ENCODE peak calls at places on chromosomes 6 and 20, in six cellular contexts. T is mesenchymal stem cell, P is neuronal stem cell, A is IMR-90, G is trophoblast cell, L is mesendoderm. Y is an unnamed sample.

GRCh38 chr6:76633259-76633658 is 560.8 kb upstream of the IMPG1 start:
- DNase-seq in P (no peak), A (no peak), L (peak; percentile 57), T (no peak), G (no peak), Y (peak; percentile 58)

GRCh38 chr6:24777227-24777626 is 2.5 kb downstream of the GMNN start:
- DNase-seq in T (no peak), P (no peak), L (no peak), A (no peak), G (no peak), Y (no peak)

GRCh38 chr6:166464068-166464410 is 81.3 kb upstream of the MPC1 start:
- DNase-seq in G (no peak), L (no peak), A (no peak), T (no peak), P (no peak), Y (no peak)

GRCh38 chr20:8039048-8039447 is 19.5 kb upstream of the TMX4 start:
- DNase-seq in G (no peak), A (no peak), T (no peak), L (peak; percentile 16), P (no peak), Y (no peak)

GRCh38 chr6:134437376-134437775 is 119.5 kb upstream of the SGK1 start:
- DNase-seq in G (peak; percentile 37), P (no peak), A (peak; percentile 75), T (peak; percentile 61), L (no peak), Y (no peak)

GRCh38 chr20:48725589-48725991 is 102.2 kb downstream of the PREX1 start:
- DNase-seq in A (peak; percentile 7), T (peak; percentile 21), G (peak; percentile 26), P (no peak), L (peak; percentile 72), Y (no peak)

GRCh38 chr20:17358854-17359253 is 132.0 kb downstream of the PCSK2 start:
- DNase-seq in P (no peak), T (no peak), G (no peak), A (no peak), L (no peak), Y (no peak)

GRCh38 chr20:50481741-50482140 is 28.4 kb upstream of the PTPN1 start:
- DNase-seq in G (no peak), L (no peak), P (no peak), T (no peak), A (no peak), Y (no peak)

GRCh38 chr20:24406761-24407550 is 62.5 kb upstream of the SYNDIG1 start:
- DNase-seq in T (no peak), A (no peak), P (no peak), G (no peak), L (no peak), Y (peak; percentile 8)

GRCh38 chr6:46969206-46969605 is 47.5 kb upstream of the ADGRF5 start:
- DNase-seq in P (no peak), A (no peak), L (no peak), G (no peak), T (no peak), Y (no peak)

GRCh38 chr20:23019403-23019802 is 15.7 kb upstream of the SSTR4 start:
- DNase-seq in L (no peak), A (no peak), G (no peak), T (no peak), P (no peak), Y (no peak)

GRCh38 chr20:53933232-53933846 is 137.1 kb downstream of the BCAS1 start:
- DNase-seq in A (no peak), L (no peak), G (no peak), P (no peak), T (no peak), Y (no peak)

GRCh38 chr6:69279805-69280204 is 517.0 kb downstream of the LMBRD1 start:
- DNase-seq in G (no peak), T (no peak), P (no peak), A (no peak), L (peak; percentile 10), Y (no peak)

GRCh38 chr20:58877374-58878360 is 25.2 kb downstream of the GNAS start:
- DNase-seq in P (peak; percentile 58), T (no peak), A (no peak), G (no peak), L (no peak), Y (peak; percentile 60)

GRCh38 chr6:20932284-20932683 is 398.0 kb downstream of the CDKAL1 start:
- DNase-seq in P (no peak), A (no peak), L (peak; percentile 61), G (no peak), T (no peak), Y (no peak)

DNA sequence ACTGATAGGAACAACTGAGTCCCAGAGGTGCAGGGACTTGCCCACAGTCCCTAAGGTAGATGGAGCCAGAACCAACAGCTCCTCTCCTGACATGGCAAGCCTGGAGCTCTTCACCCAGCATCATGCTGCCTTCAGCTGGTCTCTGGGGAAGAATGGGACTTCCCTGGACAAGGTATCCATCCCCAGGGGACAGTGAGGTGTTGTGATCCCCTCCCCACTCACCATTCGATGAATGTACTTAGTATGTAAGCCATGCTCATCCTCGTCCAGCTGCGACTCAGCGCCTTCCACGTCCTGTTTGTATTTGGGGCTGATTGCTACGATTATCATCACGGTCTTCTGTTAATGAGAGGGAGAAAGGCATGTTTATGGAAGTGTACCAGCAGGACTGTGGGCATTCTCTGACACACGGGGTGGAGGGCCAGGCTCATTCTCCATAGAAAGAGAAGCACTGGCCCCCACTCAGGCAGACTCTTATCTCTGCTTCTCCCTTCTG is 39.4 kb downstream of the TRAF3IP2 start:
- DNase-seq in P (no peak), T (no peak), L (no peak), A (peak; percentile 44), G (no peak), Y (no peak)
- H3K9ac ChIP-seq in P (no peak overlapping the region), T (no peak overlapping the region), L (no peak overlapping the region), A (peak overlapping the region; percentile 44), G (no peak overlapping the region), Y (no peak overlapping the region)

GRCh38 chr20:2005359-2005758 is 11.5 kb upstream of the PDYN start:
- DNase-seq in L (no peak), P (no peak), A (peak; percentile 8), G (peak; percentile 14), T (peak; percentile 21), Y (peak; percentile 13)
- H3K18ac ChIP-seq in L (no peak overlapping the region), P (no peak overlapping the region), A (no peak overlapping the region), G (no peak overlapping the region), T (no peak overlapping the region), Y (no peak overlapping the region)

GRCh38 chr6:41577356-41577864 is 31.2 kb downstream of the FOXP4 start:
- DNase-seq in T (no peak), L (no peak), G (no peak), A (no peak), P (no peak), Y (no peak)

GRCh38 chr6:41575598-41575997 is 29.4 kb downstream of the FOXP4 start:
- DNase-seq in A (no peak), G (no peak), P (no peak), T (no peak), L (no peak), Y (no peak)

GRCh38 chr6:41576667-41577066 is 30.5 kb downstream of the FOXP4 start:
- DNase-seq in P (no peak), L (no peak), G (no peak), T (no peak), A (no peak), Y (no peak)

GRCh38 chr6:41578714-41579610 is 32.8 kb downstream of the FOXP4 start:
- DNase-seq in T (peak; percentile 58), P (peak; percentile 82), L (peak; percentile 93), A (peak; percentile 33), G (no peak), Y (peak; percentile 62)

GRCh38 chr6:41577865-41578713 is 31.9 kb downstream of the FOXP4 start:
- DNase-seq in T (peak; percentile 70), L (peak; percentile 93), A (peak; percentile 51), G (no peak), P (peak; percentile 89), Y (peak; percentile 87)
- H3K9ac ChIP-seq in T (no peak overlapping the region), L (peak overlapping the region; percentile 63), A (peak overlapping the region; percentile 82), G (no peak overlapping the region), P (no peak overlapping the region), Y (no peak overlapping the region)

GRCh38 chr6:116101298-116101718 is 655 bp downstream of the NT5DC1 start:
- DNase-seq in A (no peak), G (no peak), P (no peak), T (no peak), L (no peak), Y (no peak)
- H3K18ac ChIP-seq in A (no peak overlapping the region), G (no peak overlapping the region), P (peak overlapping the region; percentile 99), T (no peak overlapping the region), L (no peak overlapping the region), Y (peak overlapping the region; percentile 98)

DNA sequence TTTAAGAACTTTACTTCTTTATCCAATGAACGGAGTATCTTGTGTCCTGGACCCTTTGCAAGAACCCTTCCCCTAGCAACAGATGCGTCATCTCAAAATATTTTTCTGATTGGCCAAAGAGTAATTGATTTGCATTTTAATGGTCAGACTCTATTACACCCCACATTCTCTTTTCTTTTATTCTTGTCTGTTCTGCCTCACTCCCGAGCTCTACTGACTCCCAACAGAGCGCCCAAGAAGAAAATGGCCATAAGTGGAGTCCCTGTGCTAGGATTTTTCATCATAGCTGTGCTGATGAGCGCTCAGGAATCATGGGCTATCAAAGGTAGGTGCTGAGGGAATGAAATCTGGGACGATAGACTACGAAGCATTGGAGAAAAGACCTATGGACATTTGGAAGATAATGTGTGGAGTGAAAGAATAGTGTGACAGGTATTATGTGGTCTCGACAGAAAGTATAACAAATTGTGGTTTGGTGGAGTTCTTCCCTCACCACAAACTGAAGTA is at the start of gene HLA-DRA:
- DNase-seq in G (peak; percentile 71), A (peak; percentile 33), P (peak; percentile 82), T (peak; percentile 54), L (peak; percentile 77), Y (peak; percentile 30)
- H3K9ac ChIP-seq in G (no peak within 1 kb of the TSS), A (no peak within 1 kb of the TSS), P (no peak within 1 kb of the TSS), T (peak within 1 kb of the TSS; percentile 80), L (no peak within 1 kb of the TSS), Y (no peak within 1 kb of the TSS)

GRCh38 chr6:101741474-101742171 is 348.1 kb downstream of the GRIK2 start:
- DNase-seq in A (no peak), T (no peak), L (peak; percentile 59), P (no peak), G (no peak), Y (no peak)
- H3K18ac ChIP-seq in A (no peak overlapping the region), T (no peak overlapping the region), L (no peak overlapping the region), P (no peak overlapping the region), G (no peak overlapping the region), Y (no peak overlapping the region)

GRCh38 chr6:84645563-84646266 is 118.7 kb downstream of the TBX18 start:
- DNase-seq in P (no peak), L (no peak), G (peak; percentile 21), A (peak; percentile 73), T (peak; percentile 70), Y (no peak)

GRCh38 chr6:84641076-84641475 is 123.3 kb downstream of the TBX18 start:
- DNase-seq in L (no peak), T (peak; percentile 58), A (peak; percentile 18), G (peak; percentile 43), P (no peak), Y (no peak)

GRCh38 chr6:84643778-84644177 is 120.6 kb downstream of the TBX18 start:
- DNase-seq in P (no peak), T (no peak), L (no peak), G (peak; percentile 26), A (no peak), Y (no peak)

GRCh38 chr6:84648444-84648843 is 116.0 kb downstream of the TBX18 start:
- DNase-seq in G (no peak), T (no peak), P (no peak), L (no peak), A (no peak), Y (no peak)

DNA sequence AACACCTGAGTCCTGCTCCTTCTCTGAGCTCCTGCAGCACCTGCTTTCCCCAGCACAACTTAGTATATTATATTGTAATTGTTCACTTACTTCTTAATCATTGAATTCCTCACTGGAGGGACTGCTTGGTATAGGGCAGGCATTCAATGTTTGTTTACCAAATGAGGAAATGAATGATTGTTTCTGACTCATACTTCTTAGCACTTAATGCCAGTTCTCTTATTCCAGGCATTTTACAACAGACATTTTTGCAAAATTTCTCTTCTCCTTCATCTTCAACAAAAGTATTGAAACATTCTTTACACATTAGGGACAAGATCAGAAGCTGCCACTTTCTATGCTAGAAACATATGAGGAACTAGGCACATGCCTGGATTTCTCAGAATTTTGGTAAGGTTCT is 119.4 kb downstream of the TBX18 start:
- DNase-seq in P (no peak), G (no peak), L (no peak), T (peak; percentile 69), A (peak; percentile 59), Y (no peak)
- H3K9ac ChIP-seq in P (no peak overlapping the region), G (no peak overlapping the region), L (no peak overlapping the region), T (peak overlapping the region; percentile 20), A (no peak overlapping the region), Y (no peak overlapping the region)

Y was measured in H9.